ENCODE peak calls at places on chromosome 7, in eight cellular contexts. F is AG04450, B is tibial nerve, O is astrocyte of the spinal cord, A is fibroblast of the aortic adventitia, M is lower lobe of right lung, R is A549, K is GM23338. W is an unnamed sample.
A peak's percentile ranks its signal among the peaks of the same experiment; 100 is the strongest.

GRCh38 chr7:40761757-40762342 is 627.0 kb downstream of the SUGCT start:
- DNase-seq in F (no peak), B (no peak), O (peak; percentile 27), A (peak; percentile 45), M (no peak), R (no peak), K (peak; percentile 23), W (no peak)

GRCh38 chr7:117381357-117381756 is 45.9 kb downstream of the ASZ1 start:
- DNase-seq in F (no peak), B (no peak), O (no peak), A (peak; percentile 33), M (no peak), R (no peak), K (no peak), W (no peak)

GRCh38 chr7:27211694-27212316 is 11.9 kb upstream of the HOXA13 start:
- DNase-seq in F (no peak), B (no peak), O (no peak), A (no peak), M (no peak), R (no peak), K (no peak), W (no peak)

GRCh38 chr7:37084303-37084702 is 360.0 kb upstream of the AOAH start:
- DNase-seq in F (no peak), B (no peak), O (no peak), A (no peak), M (no peak), R (no peak), K (no peak), W (no peak)

GRCh38 chr7:69109131-69109740 is 489.0 kb upstream of the AUTS2 start:
- DNase-seq in F (no peak), B (no peak), O (no peak), A (no peak), M (no peak), R (no peak), K (no peak), W (peak; percentile 34)

GRCh38 chr7:81691199-81691821 is 78.5 kb downstream of the HGF start:
- DNase-seq in F (no peak), B (no peak), O (peak; percentile 13), A (peak; percentile 36), M (no peak), R (no peak), K (no peak), W (no peak)

GRCh38 chr7:108415821-108416536 is 40.3 kb downstream of the NRCAM start:
- DNase-seq in F (no peak), B (no peak), O (peak; percentile 83), A (peak; percentile 70), M (no peak), R (peak; percentile 56), K (no peak), W (peak; percentile 22)

GRCh38 chr7:24946467-24946866 is 33.5 kb downstream of the OSBPL3 start:
- DNase-seq in F (no peak), B (no peak), O (no peak), A (no peak), M (no peak), R (no peak), K (no peak), W (no peak)

GRCh38 chr7:104900525-104900924 is 113.5 kb upstream of the KMT2E start:
- DNase-seq in F (no peak), B (no peak), O (no peak), A (no peak), M (no peak), R (no peak), K (no peak), W (peak; percentile 20)

GRCh38 chr7:13989138-13989943 is at the start of gene ETV1:
- DNase-seq in F (no peak), B (peak; percentile 51), O (peak; percentile 74), A (peak; percentile 69), M (peak; percentile 65), R (peak; percentile 79), K (peak; percentile 98), W (no peak)

GRCh38 chr7:16962986-16963385 is 81.2 kb upstream of the AGR3 start:
- DNase-seq in F (no peak), B (no peak), O (no peak), A (no peak), M (no peak), R (no peak), K (no peak), W (no peak)

GRCh38 chr7:155954550-155955366 is 142.5 kb upstream of the SHH start:
- DNase-seq in F (no peak), B (no peak), O (no peak), A (no peak), M (no peak), R (no peak), K (no peak), W (no peak)

GRCh38 chr7:43943702-43944187 is 17.5 kb downstream of the UBE2D4 start:
- DNase-seq in F (no peak), B (no peak), O (no peak), A (no peak), M (no peak), R (no peak), K (no peak), W (no peak)

GRCh38 chr7:19317461-19317860 is 172.2 kb upstream of the FERD3L start:
- DNase-seq in F (no peak), B (no peak), O (no peak), A (peak; percentile 27), M (no peak), R (no peak), K (no peak), W (no peak)

GRCh38 chr7:22865607-22865970 is 42.9 kb upstream of the TOMM7 start:
- DNase-seq in F (no peak), B (no peak), O (no peak), A (no peak), M (no peak), R (no peak), K (no peak), W (no peak)

GRCh38 chr7:142375710-142376313 is 118.0 kb upstream of the PRSS58 start:
- DNase-seq in F (no peak), B (no peak), O (no peak), A (peak; percentile 43), M (no peak), R (no peak), K (peak; percentile 88), W (no peak)

GRCh38 chr7:102313997-102314780 is 27.5 kb downstream of the SH2B2 start:
- DNase-seq in F (no peak), B (no peak), O (no peak), A (no peak), M (peak; percentile 32), R (no peak), K (no peak), W (no peak)

GRCh38 chr7:128697301-128697905 is 25.3 kb downstream of the GARIN1A start:
- DNase-seq in F (peak; percentile 21), B (no peak), O (peak; percentile 54), A (peak; percentile 60), M (peak; percentile 69), R (peak; percentile 80), K (peak; percentile 91), W (no peak)

GRCh38 chr7:90739731-90740130 is 143.6 kb downstream of the CDK14 start:
- DNase-seq in F (no peak), B (no peak), O (no peak), A (no peak), M (no peak), R (no peak), K (no peak), W (no peak)

GRCh38 chr7:30694774-30695721 is 12.8 kb upstream of the CRHR2 start:
- DNase-seq in F (no peak), B (no peak), O (no peak), A (no peak), M (no peak), R (no peak), K (no peak), W (no peak)

GRCh38 chr7:158705234-158705890 is 758 bp upstream of the NCAPG2 start:
- DNase-seq in F (no peak), B (no peak), O (no peak), A (peak; percentile 27), M (no peak), R (no peak), K (peak; percentile 44), W (no peak)

GRCh38 chr7:158706273-158706704 is 1.7 kb upstream of the NCAPG2 start:
- DNase-seq in F (no peak), B (no peak), O (no peak), A (no peak), M (no peak), R (no peak), K (no peak), W (no peak)

GRCh38 chr7:158706710-158707590 is 2.3 kb upstream of the NCAPG2 start:
- DNase-seq in F (no peak), B (no peak), O (no peak), A (no peak), M (no peak), R (no peak), K (no peak), W (no peak)

GRCh38 chr7:158702944-158703343 is 1.7 kb downstream of the NCAPG2 start:
- DNase-seq in F (no peak), B (no peak), O (no peak), A (no peak), M (no peak), R (no peak), K (no peak), W (no peak)

GRCh38 chr7:158704524-158705233 is at the start of gene NCAPG2:
- DNase-seq in F (peak; percentile 95), B (peak; percentile 97), O (peak; percentile 98), A (peak; percentile 96), M (peak; percentile 100), R (peak; percentile 95), K (peak; percentile 97), W (peak; percentile 88)
- TF ChIP-seq CTCF in F (peak; percentile 6), B (peak; percentile 81), O (no peak), A (peak; percentile 41), M (peak; percentile 19), R (no peak), K (no peak), W (no peak)

GRCh38 chr7:149742075-149742701 is 31.2 kb downstream of the ZNF467 start:
- DNase-seq in F (peak; percentile 20), B (peak; percentile 36), O (peak; percentile 60), A (peak; percentile 64), M (peak; percentile 74), R (peak; percentile 93), K (peak; percentile 94), W (no peak)
- H3K4me3 ChIP-seq in F (peak overlapping the region; percentile 51), B (no peak overlapping the region), O (peak overlapping the region; percentile 26), A (peak overlapping the region; percentile 51), M (peak overlapping the region; percentile 41), R (peak overlapping the region; percentile 44), K (peak overlapping the region; percentile 56), W (peak overlapping the region; percentile 43)

DNA sequence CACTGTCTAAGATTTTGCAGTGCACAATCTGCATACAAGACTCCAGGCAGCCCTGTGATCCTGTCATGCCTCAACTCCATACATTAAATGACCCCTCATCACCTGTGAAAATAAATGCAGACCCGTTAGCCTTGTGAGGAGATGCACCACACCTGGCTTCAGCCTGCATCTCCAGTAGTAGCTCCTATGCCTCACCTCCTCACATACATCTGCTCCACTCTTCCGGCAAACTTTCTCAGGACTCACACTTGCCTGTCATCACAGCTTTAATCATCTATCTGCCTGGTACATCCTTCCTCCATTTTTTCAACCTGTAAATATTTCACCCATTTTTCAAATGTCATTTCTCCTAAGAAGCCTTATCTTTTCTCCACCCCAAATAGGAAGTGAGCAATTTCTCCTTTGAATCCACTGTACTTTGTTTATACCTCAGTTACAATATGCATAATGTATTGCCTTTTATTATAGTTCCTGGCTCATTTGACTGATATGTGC is 39.3 kb upstream of the ABCB5 start:
- DNase-seq in F (no peak), B (no peak), O (no peak), A (no peak), M (no peak), R (no peak), K (no peak), W (no peak)
- TF ChIP-seq CTCF in F (no peak), B (no peak), O (no peak), A (no peak), M (no peak), R (no peak), K (no peak), W (no peak)

GRCh38 chr7:139829654-139830130 is 628 bp downstream of the TBXAS1 start:
- DNase-seq in F (no peak), B (no peak), O (peak; percentile 44), A (no peak), M (no peak), R (no peak), K (no peak), W (no peak)
- H3K4me3 ChIP-seq in F (peak overlapping the region; percentile 25), B (peak overlapping the region; percentile 2), O (no peak overlapping the region), A (no peak overlapping the region), M (peak overlapping the region; percentile 44), R (peak overlapping the region; percentile 11), K (no peak overlapping the region), W (no peak overlapping the region)